ENCODE peak calls at places on chromosomes 3 and 15, in five cellular contexts. One of them, this sample, is unnamed. For H3K4me1, the result is how much of the 10 kb centered on the place peaks cover.

GRCh38 chr3:119181765-119182164 is 8.4 kb downstream of the UPK1B start:
- DNase-seq in OCI-LY7: no peak
- DNase-seq in mammary epithelial cell: peak
- DNase-seq in H9: no peak
- DNase-seq in naive thymus-derived CD4-positive, alpha-beta T cell: no peak
- DNase-seq in this sample: no peak

GRCh38 chr3:113287818-113288648 is 76.7 kb downstream of the BOC start:
- DNase-seq in naive thymus-derived CD4-positive, alpha-beta T cell: no peak
- DNase-seq in mammary epithelial cell: peak
- DNase-seq in H9: no peak
- DNase-seq in OCI-LY7: peak
- DNase-seq in this sample: no peak

GRCh38 chr15:69760890-69761568 is 308.4 kb downstream of the RPLP1 start:
- DNase-seq in mammary epithelial cell: peak
- DNase-seq in H9: no peak
- DNase-seq in OCI-LY7: peak
- DNase-seq in naive thymus-derived CD4-positive, alpha-beta T cell: peak
- DNase-seq in this sample: no peak

GRCh38 chr15:48865387-48866079 is 12.4 kb upstream of the EID1 start:
- DNase-seq in H9: peak
- DNase-seq in OCI-LY7: no peak
- DNase-seq in mammary epithelial cell: no peak
- DNase-seq in naive thymus-derived CD4-positive, alpha-beta T cell: no peak
- DNase-seq in this sample: no peak

GRCh38 chr15:74024687-74025086 is 30.2 kb downstream of the PML start:
- DNase-seq in H9: no peak
- DNase-seq in naive thymus-derived CD4-positive, alpha-beta T cell: no peak
- DNase-seq in OCI-LY7: no peak
- DNase-seq in mammary epithelial cell: no peak
- DNase-seq in this sample: no peak

GRCh38 chr3:33299395-33300081 is 22.3 kb downstream of the FBXL2 start:
- DNase-seq in mammary epithelial cell: peak
- DNase-seq in OCI-LY7: no peak
- DNase-seq in H9: no peak
- DNase-seq in naive thymus-derived CD4-positive, alpha-beta T cell: no peak
- DNase-seq in this sample: no peak

GRCh38 chr15:39880718-39881387 is 39.2 kb downstream of the GPR176 start:
- DNase-seq in naive thymus-derived CD4-positive, alpha-beta T cell: no peak
- DNase-seq in OCI-LY7: no peak
- DNase-seq in mammary epithelial cell: no peak
- DNase-seq in H9: no peak
- DNase-seq in this sample: no peak

GRCh38 chr15:96629501-96629900 is 299.0 kb downstream of the NR2F2 start:
- DNase-seq in OCI-LY7: no peak
- DNase-seq in H9: no peak
- DNase-seq in naive thymus-derived CD4-positive, alpha-beta T cell: no peak
- DNase-seq in mammary epithelial cell: no peak
- DNase-seq in this sample: no peak

GRCh38 chr15:68218331-68218730 is 11.2 kb downstream of the CLN6 start:
- DNase-seq in H9: peak
- DNase-seq in OCI-LY7: no peak
- DNase-seq in naive thymus-derived CD4-positive, alpha-beta T cell: no peak
- DNase-seq in mammary epithelial cell: no peak
- DNase-seq in this sample: no peak

GRCh38 chr3:186307594-186307993 is 54.4 kb downstream of the DGKG start:
- DNase-seq in mammary epithelial cell: no peak
- DNase-seq in H9: no peak
- DNase-seq in naive thymus-derived CD4-positive, alpha-beta T cell: no peak
- DNase-seq in OCI-LY7: peak
- DNase-seq in this sample: no peak

GRCh38 chr15:98154863-98155262 is 194.4 kb downstream of the ARRDC4 start:
- DNase-seq in H9: no peak
- DNase-seq in naive thymus-derived CD4-positive, alpha-beta T cell: no peak
- DNase-seq in OCI-LY7: no peak
- DNase-seq in mammary epithelial cell: peak
- DNase-seq in this sample: no peak

GRCh38 chr15:39936187-39936586 is 2.3 kb downstream of the EIF2AK4 start:
- DNase-seq in naive thymus-derived CD4-positive, alpha-beta T cell: no peak
- DNase-seq in H9: no peak
- DNase-seq in OCI-LY7: no peak
- DNase-seq in mammary epithelial cell: peak
- DNase-seq in this sample: no peak

GRCh38 chr3:73094127-73094526 is 32.7 kb downstream of the EBLN2 start:
- DNase-seq in naive thymus-derived CD4-positive, alpha-beta T cell: no peak
- DNase-seq in H9: peak
- DNase-seq in mammary epithelial cell: peak
- DNase-seq in OCI-LY7: no peak
- DNase-seq in this sample: no peak

GRCh38 chr15:74243431-74243830 is 7.3 kb downstream of the CCDC33 start:
- DNase-seq in OCI-LY7: no peak
- DNase-seq in mammary epithelial cell: no peak
- DNase-seq in H9: no peak
- DNase-seq in naive thymus-derived CD4-positive, alpha-beta T cell: no peak
- DNase-seq in this sample: no peak

GRCh38 chr3:70231224-70231623 is 81.2 kb downstream of the MDFIC2 start:
- DNase-seq in naive thymus-derived CD4-positive, alpha-beta T cell: no peak
- DNase-seq in mammary epithelial cell: no peak
- DNase-seq in OCI-LY7: no peak
- DNase-seq in H9: no peak
- DNase-seq in this sample: no peak

GRCh38 chr3:64049136-64049535 is 25.8 kb upstream of the PSMD6 start:
- DNase-seq in mammary epithelial cell: peak
- DNase-seq in H9: no peak
- DNase-seq in OCI-LY7: no peak
- DNase-seq in naive thymus-derived CD4-positive, alpha-beta T cell: no peak
- DNase-seq in this sample: no peak

GRCh38 chr3:42023380-42023779 is 61.5 kb upstream of the ULK4 start:
- DNase-seq in OCI-LY7: no peak
- DNase-seq in H9: no peak
- DNase-seq in naive thymus-derived CD4-positive, alpha-beta T cell: no peak
- DNase-seq in mammary epithelial cell: no peak
- DNase-seq in this sample: no peak

GRCh38 chr3:9439331-9439730 is 41.9 kb downstream of the SETD5 start:
- DNase-seq in OCI-LY7: no peak
- DNase-seq in H9: no peak
- DNase-seq in naive thymus-derived CD4-positive, alpha-beta T cell: no peak
- DNase-seq in mammary epithelial cell: no peak
- DNase-seq in this sample: no peak

GRCh38 chr15:70580958-70581357 is 182.4 kb downstream of the UACA start:
- DNase-seq in OCI-LY7: no peak
- DNase-seq in naive thymus-derived CD4-positive, alpha-beta T cell: no peak
- DNase-seq in H9: no peak
- DNase-seq in mammary epithelial cell: no peak
- DNase-seq in this sample: no peak

GRCh38 chr3:12300137-12300536 is 11.3 kb downstream of the PPARG start:
- DNase-seq in H9: no peak
- DNase-seq in naive thymus-derived CD4-positive, alpha-beta T cell: no peak
- DNase-seq in mammary epithelial cell: peak
- DNase-seq in OCI-LY7: no peak
- DNase-seq in this sample: no peak

GRCh38 chr3:171494457-171495109 is 34.4 kb upstream of the TNIK start:
- DNase-seq in naive thymus-derived CD4-positive, alpha-beta T cell: no peak
- DNase-seq in OCI-LY7: no peak
- DNase-seq in mammary epithelial cell: no peak
- DNase-seq in H9: no peak
- DNase-seq in this sample: no peak

GRCh38 chr3:150912501-150912900 is 7.3 kb upstream of the MINDY4B start:
- DNase-seq in mammary epithelial cell: no peak
- DNase-seq in naive thymus-derived CD4-positive, alpha-beta T cell: no peak
- DNase-seq in H9: no peak
- DNase-seq in OCI-LY7: no peak
- DNase-seq in this sample: no peak

GRCh38 chr3:60652829-60653228 is 598.4 kb downstream of the FHIT start:
- DNase-seq in mammary epithelial cell: no peak
- DNase-seq in naive thymus-derived CD4-positive, alpha-beta T cell: no peak
- DNase-seq in H9: no peak
- DNase-seq in OCI-LY7: no peak
- DNase-seq in this sample: no peak

GRCh38 chr3:100954990-100955389 is 38.2 kb downstream of the ABI3BP start:
- DNase-seq in H9: no peak
- DNase-seq in OCI-LY7: no peak
- DNase-seq in mammary epithelial cell: peak
- DNase-seq in naive thymus-derived CD4-positive, alpha-beta T cell: no peak
- DNase-seq in this sample: no peak

GRCh38 chr3:37526511-37526910 is 335.2 kb upstream of the CTDSPL start:
- DNase-seq in naive thymus-derived CD4-positive, alpha-beta T cell: no peak
- DNase-seq in mammary epithelial cell: no peak
- DNase-seq in H9: no peak
- DNase-seq in OCI-LY7: no peak
- DNase-seq in this sample: no peak

DNA sequence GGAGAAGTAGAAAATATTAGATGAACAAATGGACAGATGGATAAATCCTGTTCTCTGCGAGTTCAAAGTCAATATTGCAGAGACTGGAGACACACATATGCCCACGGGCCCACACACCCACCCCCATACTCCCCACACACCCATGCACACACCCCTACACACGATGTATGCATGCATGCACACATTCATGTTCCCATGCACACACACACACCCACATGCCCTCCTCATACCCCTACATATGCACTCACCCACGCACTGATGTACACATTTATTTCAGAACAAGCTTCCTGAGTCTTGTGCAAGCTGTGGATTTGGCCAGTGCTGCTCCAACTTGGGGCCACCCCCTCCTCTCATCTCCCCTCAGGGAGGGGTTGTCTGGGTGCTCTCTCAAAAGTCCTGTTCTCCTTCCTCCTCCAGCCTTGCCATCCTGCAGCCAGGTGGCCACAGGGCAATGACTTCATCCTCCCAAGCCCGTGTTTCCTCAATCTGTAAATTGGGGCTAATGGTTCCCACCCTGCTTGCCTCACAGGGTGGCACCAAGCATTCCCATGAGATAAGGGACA is 16.4 kb downstream of the MAPKAPK3 start:
- DNase-seq in OCI-LY7: no peak
- DNase-seq in naive thymus-derived CD4-positive, alpha-beta T cell: no peak
- DNase-seq in mammary epithelial cell: no peak
- DNase-seq in H9: no peak
- DNase-seq in this sample: no peak
- H3K4me1 ChIP-seq in OCI-LY7: under half
- H3K4me1 ChIP-seq in naive thymus-derived CD4-positive, alpha-beta T cell: under half
- H3K4me1 ChIP-seq in mammary epithelial cell: half or more
- H3K4me1 ChIP-seq in H9: under half
- H3K4me1 ChIP-seq in this sample: under half

DNA sequence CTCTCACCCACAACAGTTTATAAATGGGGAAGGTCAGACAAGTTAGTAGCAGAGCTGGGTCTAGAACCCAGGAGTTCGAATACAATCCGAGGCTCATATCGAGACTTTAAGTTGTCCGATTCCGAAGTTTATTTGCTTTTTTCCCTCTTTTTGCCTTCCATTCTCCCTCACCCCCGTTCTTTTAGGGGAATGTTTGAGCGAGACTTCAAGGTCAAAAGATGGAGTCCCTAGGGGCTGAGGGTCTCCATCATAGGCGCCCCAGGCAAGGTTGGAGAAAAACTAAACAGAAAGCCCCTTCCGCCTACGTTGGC is 7.2 kb downstream of the BCL6 start:
- DNase-seq in OCI-LY7: no peak
- DNase-seq in mammary epithelial cell: no peak
- DNase-seq in naive thymus-derived CD4-positive, alpha-beta T cell: no peak
- DNase-seq in H9: no peak
- DNase-seq in this sample: no peak
- H3K4me1 ChIP-seq in OCI-LY7: half or more
- H3K4me1 ChIP-seq in mammary epithelial cell: half or more
- H3K4me1 ChIP-seq in naive thymus-derived CD4-positive, alpha-beta T cell: under half
- H3K4me1 ChIP-seq in H9: under half
- H3K4me1 ChIP-seq in this sample: under half

DNA sequence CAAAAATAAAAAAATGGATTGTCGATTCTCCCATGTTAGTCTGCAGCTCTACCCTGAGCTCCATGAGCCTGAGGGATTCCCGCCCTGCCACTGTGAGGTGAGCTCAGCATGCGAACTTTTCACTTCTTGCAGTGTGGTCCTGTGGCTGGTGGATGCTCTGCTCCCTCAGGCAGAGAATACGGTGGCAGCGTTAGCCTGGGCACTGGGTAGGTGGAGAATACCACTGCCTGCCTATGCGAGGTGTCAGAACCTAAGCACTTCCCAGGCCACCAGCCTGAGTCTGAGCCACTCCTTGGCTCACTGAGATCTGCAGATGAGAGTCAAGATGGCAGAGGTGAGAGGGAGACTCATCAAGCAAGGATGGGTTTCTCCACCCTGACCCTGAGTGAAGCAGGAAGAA is 70.1 kb downstream of the ITGB5 start:
- DNase-seq in mammary epithelial cell: no peak
- DNase-seq in H9: no peak
- DNase-seq in OCI-LY7: no peak
- DNase-seq in naive thymus-derived CD4-positive, alpha-beta T cell: no peak
- DNase-seq in this sample: no peak
- H3K4me1 ChIP-seq in mammary epithelial cell: under half
- H3K4me1 ChIP-seq in H9: under half
- H3K4me1 ChIP-seq in OCI-LY7: under half
- H3K4me1 ChIP-seq in naive thymus-derived CD4-positive, alpha-beta T cell: under half
- H3K4me1 ChIP-seq in this sample: under half

GRCh38 chr3:164524201-164524600 is 554.1 kb downstream of the SI start:
- DNase-seq in naive thymus-derived CD4-positive, alpha-beta T cell: no peak
- DNase-seq in OCI-LY7: no peak
- DNase-seq in mammary epithelial cell: no peak
- DNase-seq in H9: no peak
- DNase-seq in this sample: no peak
- H3K4me1 ChIP-seq in naive thymus-derived CD4-positive, alpha-beta T cell: under half
- H3K4me1 ChIP-seq in OCI-LY7: under half
- H3K4me1 ChIP-seq in mammary epithelial cell: under half
- H3K4me1 ChIP-seq in H9: under half
- H3K4me1 ChIP-seq in this sample: under half